ENCODE peak calls at places on chromosomes 4 and X, in five cellular contexts. Y is GDM1; T is cardiac muscle cell; Z is activated naive CD4-positive, alpha-beta T cell; V is left cardiac atrium. B is an unnamed sample.
A peak's percentile ranks its signal among the peaks of the same experiment; 100 is the strongest.

GRCh38 chr4:140253556-140254027 is 99.6 kb upstream of the MAML3 start:
- DNase-seq in V (no peak), T (no peak), Y (no peak), Z (no peak), B (no peak)

GRCh38 chrX:154649864-154650510 is 3.4 kb downstream of the CTAG2 start:
- DNase-seq in Y (no peak), T (no peak), V (no peak), Z (no peak), B (no peak)

GRCh38 chr4:173507471-173508385 is 22.3 kb downstream of the HAND2 start:
- DNase-seq in Y (no peak), T (no peak), Z (no peak), V (no peak), B (no peak)

GRCh38 chr4:137367608-137368007 is 164.7 kb downstream of the PCDH18 start:
- DNase-seq in T (peak; percentile 78), Y (no peak), Z (no peak), V (no peak), B (no peak)

GRCh38 chr4:185774815-185775684 is 36.9 kb downstream of the SORBS2 start:
- DNase-seq in Z (no peak), T (peak; percentile 89), Y (no peak), V (no peak), B (no peak)

GRCh38 chr4:7043521-7044414 is 596 bp downstream of the TADA2B start:
- DNase-seq in Z (no peak), V (peak; percentile 58), Y (no peak), T (peak; percentile 50), B (no peak)

GRCh38 chrX:153225438-153226098 is 46.5 kb downstream of the MAGEA1 start:
- DNase-seq in Y (no peak), T (no peak), V (no peak), Z (no peak), B (no peak)

GRCh38 chrX:153989971-153990655 is 17.6 kb downstream of the TMEM187 start:
- DNase-seq in V (no peak), Z (no peak), T (no peak), Y (no peak), B (no peak)

GRCh38 chr4:48042979-48043461 is 26.4 kb downstream of the NIPAL1 start:
- DNase-seq in Z (no peak), V (no peak), T (no peak), Y (no peak), B (no peak)

GRCh38 chr4:121951570-121952110 is at the start of gene TRPC3:
- DNase-seq in Y (no peak), V (peak; percentile 42), Z (peak; percentile 1), T (peak; percentile 23), B (peak; percentile 3)

GRCh38 chr4:160362478-160362877 is 1259.6 kb downstream of the RAPGEF2 start:
- DNase-seq in V (no peak), Y (no peak), T (no peak), Z (no peak), B (no peak)

GRCh38 chr4:169314906-169315305 is 44.1 kb upstream of the SH3RF1 start:
- DNase-seq in Y (no peak), T (peak; percentile 69), Z (no peak), V (peak; percentile 71), B (no peak)

GRCh38 chr4:38980903-38981676 is 51.1 kb downstream of the TMEM156 start:
- DNase-seq in V (no peak), T (peak; percentile 83), Y (no peak), Z (no peak), B (no peak)

GRCh38 chrX:45824471-45824870 is 623.8 kb upstream of the DIPK2B start:
- DNase-seq in Y (peak; percentile 6), Z (no peak), T (peak; percentile 92), V (peak; percentile 46), B (no peak)

GRCh38 chr4:171847751-171848150 is 34.5 kb downstream of the GALNTL6 start:
- DNase-seq in T (no peak), Y (no peak), Z (no peak), V (no peak), B (no peak)

GRCh38 chr4:136687118-136687517 is 845.2 kb downstream of the PCDH18 start:
- DNase-seq in V (no peak), Y (no peak), T (peak; percentile 6), Z (no peak), B (no peak)

B was measured in immature natural killer cell.